ENCODE peak calls at places on chromosomes 12 and 14, in seven cellular contexts. N, L, G, H, R, E and A are unnamed samples.

GRCh38 chr14:50351016-50351415 is 38.9 kb downstream of the DMAC2L start:
- DNase-seq in N (no peak), L (no peak), G (no peak), H (no peak), R (no peak), E (no peak), A (no peak)

GRCh38 chr12:11555743-11556625 is 93.5 kb upstream of the ETV6 start:
- DNase-seq in N (no peak), L (no peak), G (no peak), H (peak; percentile 44), R (no peak), E (no peak), A (no peak)

GRCh38 chr14:21917699-21918436 is 244.2 kb upstream of the OR4E1 start:
- DNase-seq in N (no peak), L (peak; percentile 58), G (no peak), H (peak; percentile 60), R (peak; percentile 8), E (no peak), A (peak; percentile 85)

GRCh38 chr14:44291516-44291915 is 215.6 kb downstream of the FSCB start:
- DNase-seq in N (no peak), L (no peak), G (no peak), H (no peak), R (no peak), E (no peak), A (no peak)

GRCh38 chr12:98968896-98969295 is 323.8 kb downstream of the APAF1 start:
- DNase-seq in N (no peak), L (no peak), G (no peak), H (no peak), R (no peak), E (no peak), A (no peak)

GRCh38 chr14:93017898-93018297 is 94.9 kb downstream of the CHGA start:
- DNase-seq in N (no peak), L (no peak), G (no peak), H (no peak), R (no peak), E (no peak), A (no peak)

GRCh38 chr14:60508707-60509437 is at the start of gene SIX6:
- DNase-seq in N (no peak), L (no peak), G (no peak), H (no peak), R (no peak), E (no peak), A (no peak)

GRCh38 chr14:71163842-71164500 is 256.7 kb downstream of the PCNX1 start:
- DNase-seq in N (no peak), L (no peak), G (no peak), H (no peak), R (no peak), E (no peak), A (no peak)

GRCh38 chr14:75979071-75979571 is 2.7 kb downstream of the TGFB3 start:
- DNase-seq in N (no peak), L (peak; percentile 57), G (no peak), H (no peak), R (no peak), E (peak; percentile 69), A (no peak)

GRCh38 chr12:128388461-128388921 is 121.5 kb downstream of the TMEM132C start:
- DNase-seq in N (peak; percentile 26), L (no peak), G (peak; percentile 74), H (no peak), R (no peak), E (no peak), A (no peak)

GRCh38 chr12:74538491-74539258 is 1.0 kb downstream of the ATXN7L3B start:
- DNase-seq in N (no peak), L (peak; percentile 14), G (no peak), H (peak; percentile 50), R (peak; percentile 21), E (no peak), A (peak; percentile 56)

GRCh38 chr12:128402481-128402880 is 135.5 kb downstream of the TMEM132C start:
- DNase-seq in N (no peak), L (no peak), G (no peak), H (no peak), R (no peak), E (no peak), A (no peak)

GRCh38 chr14:93654599-93654998 is 133.7 kb downstream of the PRIMA1 start:
- DNase-seq in N (no peak), L (no peak), G (no peak), H (no peak), R (no peak), E (no peak), A (no peak)

GRCh38 chr14:74577948-74578275 is 34.1 kb downstream of the LTBP2 start:
- DNase-seq in N (no peak), L (no peak), G (no peak), H (no peak), R (no peak), E (no peak), A (no peak)

GRCh38 chr14:77037886-77038511 is 9.5 kb upstream of the IRF2BPL start:
- DNase-seq in N (no peak), L (peak; percentile 50), G (no peak), H (no peak), R (peak; percentile 55), E (peak; percentile 80), A (no peak)

GRCh38 chr14:68856572-68856971 is 63.7 kb upstream of the ZFP36L1 start:
- DNase-seq in N (no peak), L (no peak), G (peak; percentile 11), H (no peak), R (no peak), E (no peak), A (no peak)

GRCh38 chr14:22836301-22837058 is at the start of gene MMP14:
- DNase-seq in N (peak; percentile 73), L (peak; percentile 94), G (peak; percentile 88), H (no peak), R (no peak), E (peak; percentile 90), A (no peak)

GRCh38 chr14:96894966-96895365 is 97.8 kb downstream of the VRK1 start:
- DNase-seq in N (no peak), L (no peak), G (no peak), H (no peak), R (no peak), E (no peak), A (no peak)

GRCh38 chr12:29223431-29223830 is 74.4 kb downstream of the FAR2 start:
- DNase-seq in N (no peak), L (no peak), G (no peak), H (no peak), R (no peak), E (no peak), A (no peak)

GRCh38 chr12:109967383-109968031 is 28.7 kb downstream of the GIT2 start:
- DNase-seq in N (no peak), L (no peak), G (no peak), H (peak; percentile 14), R (no peak), E (no peak), A (no peak)

GRCh38 chr14:68181395-68182326 is 362.1 kb downstream of the RAD51B start:
- DNase-seq in N (no peak), L (peak; percentile 75), G (no peak), H (no peak), R (no peak), E (no peak), A (no peak)

GRCh38 chr12:2094597-2094996 is 41.8 kb downstream of the CACNA1C start:
- DNase-seq in N (no peak), L (no peak), G (no peak), H (no peak), R (no peak), E (no peak), A (no peak)

GRCh38 chr12:100159391-100160104 is 16.9 kb upstream of the BLTP3B start:
- DNase-seq in N (no peak), L (no peak), G (no peak), H (no peak), R (no peak), E (no peak), A (no peak)

GRCh38 chr12:75623631-75624118 is 112.3 kb upstream of the KRR1 start:
- DNase-seq in N (no peak), L (peak; percentile 64), G (no peak), H (no peak), R (no peak), E (no peak), A (no peak)

GRCh38 chr12:81627336-81628189 is 131.6 kb downstream of the PPFIA2 start:
- DNase-seq in N (no peak), L (peak; percentile 70), G (no peak), H (no peak), R (no peak), E (no peak), A (no peak)

GRCh38 chr12:78146365-78146772 is 315.7 kb downstream of the NAV3 start:
- DNase-seq in N (no peak), L (peak; percentile 74), G (no peak), H (no peak), R (no peak), E (no peak), A (peak; percentile 4)

GRCh38 chr12:104910196-104910840 is 47.8 kb downstream of the SLC41A2 start:
- DNase-seq in N (no peak), L (peak; percentile 37), G (no peak), H (no peak), R (no peak), E (no peak), A (no peak)

GRCh38 chr12:54417712-54418440 is 1.2 kb downstream of the ITGA5 start:
- DNase-seq in N (no peak), L (no peak), G (no peak), H (no peak), R (no peak), E (peak; percentile 78), A (no peak)

DNA sequence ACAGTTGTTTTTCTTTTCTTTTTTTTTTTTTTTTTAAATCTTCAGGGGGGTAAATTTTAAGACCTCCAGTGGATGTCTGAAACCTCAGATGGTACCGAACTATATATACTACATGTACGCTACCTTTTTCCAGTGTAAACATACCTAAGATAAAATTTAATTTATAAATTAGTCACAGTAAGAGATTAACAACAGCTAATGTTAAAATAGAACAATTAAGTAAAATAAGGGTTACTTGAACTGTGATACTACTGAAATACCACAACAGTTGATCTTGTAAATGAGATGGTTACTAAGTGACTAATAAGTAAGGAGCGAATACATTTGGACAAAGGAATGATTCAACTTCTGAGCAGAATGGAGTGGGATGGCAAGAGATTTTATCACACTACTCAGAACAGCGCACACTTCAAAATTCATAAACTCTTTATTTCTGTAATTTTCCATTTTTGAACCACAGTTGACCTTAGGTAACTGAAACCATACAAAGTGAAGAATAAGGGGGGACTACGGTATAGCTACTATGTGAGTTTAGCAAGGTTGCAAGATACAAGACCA is 80.5 kb upstream of the PCED1B start:
- DNase-seq in N (no peak), L (peak; percentile 22), G (no peak), H (no peak), R (no peak), E (no peak), A (no peak)
- H3K4me3 ChIP-seq in N (no peak overlapping the region), L (no peak overlapping the region), G (no peak overlapping the region), H (no peak overlapping the region), R (no peak overlapping the region), E (no peak overlapping the region), A (no peak overlapping the region)

GRCh38 chr12:122078141-122079037 is at the start of gene MLXIP:
- DNase-seq in N (peak; percentile 95), L (peak; percentile 93), G (peak; percentile 95), H (peak; percentile 83), R (peak; percentile 78), E (peak; percentile 98), A (peak; percentile 86)
- H3K4me1 ChIP-seq in N (peaks cover 51% of the 10 kb centered on the region), L (peaks cover 16% of the 10 kb centered on the region), G (no peaks in the 10 kb centered on the region), H (peaks cover 54% of the 10 kb centered on the region), R (peaks cover 31% of the 10 kb centered on the region), E (peaks cover 14% of the 10 kb centered on the region), A (peaks cover 48% of the 10 kb centered on the region)

GRCh38 chr12:59086124-59086523 is 165.8 kb upstream of the LRIG3 start:
- DNase-seq in N (no peak), L (no peak), G (no peak), H (no peak), R (no peak), E (no peak), A (no peak)
- H3K9me3 ChIP-seq in N (no peaks in the 10 kb centered on the region), L (no peaks in the 10 kb centered on the region), G (no peaks in the 10 kb centered on the region), H (no peaks in the 10 kb centered on the region), R (no peaks in the 10 kb centered on the region), E (no peaks in the 10 kb centered on the region), A (no peaks in the 10 kb centered on the region)

GRCh38 chr14:99645545-99646505 is 896 bp downstream of the HHIPL1 start:
- DNase-seq in N (no peak), L (no peak), G (no peak), H (no peak), R (no peak), E (no peak), A (no peak)
- H3K4me3 ChIP-seq in N (peak overlapping the region; percentile 71), L (peak overlapping the region; percentile 23), G (peak overlapping the region; percentile 59), H (no peak overlapping the region), R (no peak overlapping the region), E (peak overlapping the region; percentile 21), A (no peak overlapping the region)